ENCODE peak calls at places on chromosomes 13 and 19, in six cellular contexts. W, I, D, C, P and U are unnamed samples.

GRCh38 chr13:20702945-20703784 is at the start of gene IL17D:
- DNase-seq in W (no peak), I (peak), D (no peak), C (no peak), P (no peak), U (peak)

GRCh38 chr13:40993119-40993518 is 26.0 kb downstream of the ELF1 start:
- DNase-seq in W (no peak), I (peak), D (no peak), C (no peak), P (no peak), U (no peak)

GRCh38 chr13:77980592-77980991 is 62.0 kb upstream of the EDNRB start:
- DNase-seq in W (no peak), I (no peak), D (no peak), C (peak), P (no peak), U (no peak)

GRCh38 chr13:106819413-106820180 is 251.7 kb upstream of the ARGLU1 start:
- DNase-seq in W (no peak), I (no peak), D (no peak), C (no peak), P (no peak), U (no peak)

GRCh38 chr13:108227651-108228272 is 9.6 kb downstream of the ABHD13 start:
- DNase-seq in W (peak), I (no peak), D (no peak), C (peak), P (no peak), U (no peak)

GRCh38 chr13:40388617-40389016 is 277.8 kb downstream of the FOXO1 start:
- DNase-seq in W (no peak), I (peak), D (peak), C (no peak), P (no peak), U (no peak)

GRCh38 chr19:40674291-40674690 is 16.2 kb downstream of the NUMBL start:
- DNase-seq in W (no peak), I (no peak), D (no peak), C (no peak), P (no peak), U (no peak)

GRCh38 chr19:13330285-13330684 is 176.0 kb downstream of the CACNA1A start:
- DNase-seq in W (no peak), I (no peak), D (no peak), C (no peak), P (no peak), U (no peak)

GRCh38 chr13:52615134-52615801 is 27.0 kb upstream of the HNRNPA1L2 start:
- DNase-seq in W (no peak), I (no peak), D (no peak), C (no peak), P (no peak), U (no peak)

GRCh38 chr19:48455171-48455907 is at the start of gene KCNJ14:
- DNase-seq in W (no peak), I (no peak), D (no peak), C (no peak), P (no peak), U (peak)

GRCh38 chr13:110023729-110024645 is 237.6 kb upstream of the IRS2 start:
- DNase-seq in W (no peak), I (peak), D (no peak), C (no peak), P (no peak), U (peak)

GRCh38 chr13:45406421-45406820 is 11.8 kb downstream of the SLC25A30 start:
- DNase-seq in W (no peak), I (no peak), D (no peak), C (no peak), P (no peak), U (no peak)

GRCh38 chr13:76790519-76791289 is 95.5 kb downstream of the KCTD12 start:
- DNase-seq in W (no peak), I (no peak), D (no peak), C (no peak), P (no peak), U (no peak)

GRCh38 chr19:10205636-10206035 is 10.9 kb upstream of the DNMT1 start:
- DNase-seq in W (no peak), I (no peak), D (no peak), C (no peak), P (no peak), U (no peak)

GRCh38 chr19:51185868-51186215 is 39.0 kb upstream of the CD33 start:
- DNase-seq in W (no peak), I (no peak), D (no peak), C (no peak), P (no peak), U (no peak)

GRCh38 chr13:85728831-85729230 is 70.4 kb downstream of the SLITRK6 start:
- DNase-seq in W (no peak), I (no peak), D (no peak), C (no peak), P (no peak), U (no peak)

GRCh38 chr13:50085063-50085462 is 69.8 kb downstream of the KCNRG start:
- DNase-seq in W (no peak), I (no peak), D (no peak), C (peak), P (no peak), U (no peak)

GRCh38 chr13:57629391-57629804 is 2.1 kb upstream of the PCDH17 start:
- DNase-seq in W (no peak), I (no peak), D (no peak), C (no peak), P (no peak), U (no peak)

GRCh38 chr19:28039677-28040381 is 1173.1 kb downstream of the UQCRFS1 start:
- DNase-seq in W (no peak), I (no peak), D (peak), C (no peak), P (no peak), U (no peak)

GRCh38 chr13:42602910-42603309 is 29.0 kb downstream of the TNFSF11 start:
- DNase-seq in W (no peak), I (no peak), D (no peak), C (no peak), P (no peak), U (no peak)

GRCh38 chr19:8310342-8311055 is 2.3 kb upstream of the CD320 start:
- DNase-seq in W (no peak), I (peak), D (no peak), C (no peak), P (peak), U (peak)

GRCh38 chr19:43662487-43662886 is 7.5 kb downstream of the PLAUR start:
- DNase-seq in W (no peak), I (no peak), D (no peak), C (no peak), P (no peak), U (no peak)

GRCh38 chr19:58262922-58263296 is 15.8 kb upstream of the ZNF8 start:
- DNase-seq in W (no peak), I (no peak), D (no peak), C (no peak), P (no peak), U (no peak)

GRCh38 chr13:109500146-109500773 is 286.1 kb downstream of the IRS2 start:
- DNase-seq in W (no peak), I (no peak), D (no peak), C (peak), P (no peak), U (no peak)

GRCh38 chr13:110644892-110645521 is 29.7 kb downstream of the NAXD start:
- DNase-seq in W (no peak), I (peak), D (no peak), C (peak), P (peak), U (no peak)

GRCh38 chr13:30504081-30504480 is 38.3 kb upstream of the HMGB1 start:
- DNase-seq in W (no peak), I (no peak), D (peak), C (no peak), P (no peak), U (no peak)

GRCh38 chr13:28723806-28724205 is 5.0 kb upstream of the SLC46A3 start:
- DNase-seq in W (no peak), I (no peak), D (no peak), C (no peak), P (no peak), U (no peak)

GRCh38 chr13:45847554-45848224 is 3.9 kb downstream of the SIAH3 start:
- DNase-seq in W (peak), I (peak), D (no peak), C (no peak), P (no peak), U (no peak)

GRCh38 chr13:44078806-44079378 is 199.2 kb downstream of the LACC1 start:
- DNase-seq in W (no peak), I (no peak), D (no peak), C (no peak), P (no peak), U (no peak)

GRCh38 chr19:33507021-33507956 is 14.3 kb downstream of the PEPD start:
- DNase-seq in W (no peak), I (no peak), D (no peak), C (no peak), P (no peak), U (no peak)

GRCh38 chr13:48930933-48931332 is 44.8 kb upstream of the FNDC3A start:
- DNase-seq in W (no peak), I (no peak), D (no peak), C (no peak), P (no peak), U (no peak)
- TF ChIP-seq EP300 in W (no peak), I (no peak), D (no peak), C (no peak), P (no peak), U (no peak)

DNA sequence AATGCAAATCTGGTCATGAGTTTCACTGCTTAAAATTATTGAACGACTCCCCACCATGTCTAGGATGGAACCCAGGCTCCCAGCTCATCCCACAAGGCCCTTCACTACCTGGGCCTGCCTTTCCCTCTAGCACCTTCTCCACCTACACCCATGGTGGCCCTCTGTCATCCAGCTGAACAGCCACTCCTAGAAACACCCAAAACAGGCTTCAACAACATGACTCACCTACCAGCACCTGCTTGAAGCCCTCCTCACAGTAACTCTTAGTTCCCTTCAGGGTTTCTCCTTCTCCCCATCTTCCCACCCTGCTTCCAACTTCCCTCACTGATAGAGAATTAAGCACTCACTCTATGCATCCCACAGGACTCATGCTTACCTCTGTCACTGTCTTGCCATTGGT is 6.6 kb upstream of the IGFL2 start:
- DNase-seq in W (no peak), I (no peak), D (peak), C (no peak), P (no peak), U (no peak)
- TF ChIP-seq EP300 in W (no peak), I (no peak), D (no peak), C (no peak), P (no peak), U (no peak)

DNA sequence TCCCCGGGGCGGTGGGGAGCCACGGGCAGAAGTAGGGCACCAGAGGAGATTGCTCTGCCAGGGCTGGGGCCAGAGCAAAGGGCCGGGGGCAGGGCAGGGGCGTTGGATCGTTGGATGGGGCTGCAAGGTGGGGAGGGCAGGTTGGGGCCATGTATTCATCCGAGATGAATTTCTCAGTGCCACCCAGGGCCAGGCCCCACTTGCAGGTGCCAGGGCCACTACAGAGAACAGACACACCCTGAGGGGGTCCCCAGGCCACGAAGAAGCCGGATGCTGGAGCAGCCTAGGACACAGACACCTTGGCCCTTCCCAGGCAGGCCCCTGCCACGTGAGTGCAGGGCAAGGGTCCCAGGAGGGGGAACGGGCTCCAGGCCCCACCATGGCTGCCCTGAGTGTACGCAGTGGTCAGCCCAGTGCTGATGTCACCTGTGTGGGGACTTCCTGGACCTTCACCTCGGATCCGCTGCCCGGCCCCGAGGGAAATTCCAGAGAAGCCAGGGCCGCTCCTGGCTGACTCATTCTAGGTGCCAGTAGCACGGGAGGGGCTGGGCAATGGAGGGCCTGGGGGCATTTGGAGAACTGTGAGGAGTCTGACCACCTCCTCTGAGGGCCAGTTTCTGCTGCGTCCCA is 9.6 kb upstream of the SBNO2 start:
- DNase-seq in W (no peak), I (peak), D (no peak), C (peak), P (no peak), U (peak)
- TF ChIP-seq EP300 in W (no peak), I (no peak), D (no peak), C (peak), P (no peak), U (no peak)

GRCh38 chr19:19488875-19489690 is 26.3 kb downstream of the TSSK6 start:
- DNase-seq in W (peak), I (peak), D (peak), C (peak), P (peak), U (peak)
- TF ChIP-seq EP300 in W (no peak), I (no peak), D (no peak), C (no peak), P (no peak), U (no peak)

GRCh38 chr19:3389876-3390361 is 23.5 kb downstream of the NFIC start:
- DNase-seq in W (no peak), I (no peak), D (no peak), C (no peak), P (no peak), U (no peak)
- TF ChIP-seq EP300 in W (no peak), I (no peak), D (no peak), C (no peak), P (no peak), U (no peak)

DNA sequence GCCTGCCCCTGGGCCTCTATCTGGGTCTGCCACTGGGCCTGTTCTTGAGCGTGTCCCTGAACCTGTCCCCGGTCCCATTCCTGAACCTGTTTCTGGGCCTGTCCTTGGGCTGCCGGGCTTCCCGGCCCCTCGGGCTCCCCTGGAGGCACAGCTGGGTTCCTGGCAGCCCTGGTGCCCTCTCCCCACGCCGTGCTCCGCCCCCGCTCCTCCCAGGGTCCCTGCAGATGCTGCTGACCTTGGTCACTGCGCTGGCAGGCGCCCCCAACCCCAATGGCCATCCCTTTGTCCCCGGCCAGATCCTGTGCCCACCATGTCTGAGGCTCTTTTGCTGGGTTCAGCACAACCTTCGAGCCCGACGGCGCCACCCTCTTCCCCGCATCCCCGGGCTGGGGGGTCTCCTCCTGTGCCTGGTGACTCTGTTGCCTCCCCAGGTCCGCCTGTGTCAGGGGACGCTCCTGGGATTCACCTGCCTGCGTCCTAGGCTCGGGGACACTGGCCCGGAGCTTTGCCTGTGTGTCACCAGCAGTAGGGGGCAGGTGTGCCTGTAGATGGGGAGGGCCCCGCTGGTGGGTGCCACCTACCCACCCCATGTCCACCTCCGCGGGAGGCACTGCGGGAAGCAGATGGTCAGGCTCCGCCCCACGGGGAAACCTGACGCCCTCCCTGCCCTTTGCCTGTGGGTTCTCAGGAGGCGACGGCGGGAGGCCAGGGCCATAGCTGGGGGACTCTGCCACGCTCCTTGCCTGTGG is 41.0 kb upstream of the GRTP1 start:
- DNase-seq in W (no peak), I (no peak), D (no peak), C (no peak), P (peak), U (no peak)
- TF ChIP-seq EP300 in W (no peak), I (no peak), D (no peak), C (no peak), P (no peak), U (no peak)

GRCh38 chr19:16070366-16070990 is 5.8 kb upstream of the TPM4 start:
- DNase-seq in W (no peak), I (peak), D (no peak), C (peak), P (peak), U (no peak)
- TF ChIP-seq EP300 in W (no peak), I (peak), D (no peak), C (no peak), P (no peak), U (no peak)